ENCODE peak calls at places on chromosomes 7 and 10, in five cellular contexts. D is adrenal gland, U is neural progenitor cell, A is psoas muscle, Y is fibroblast of lung. M is an unnamed sample.

GRCh38 chr7:141676618-141677017 is 25.3 kb downstream of the DENND11 start:
- DNase-seq in D (no peak), U (no peak), A (no peak), Y (peak; percentile 79), M (no peak)

GRCh38 chr10:10294801-10295515 is 722.7 kb upstream of the CELF2 start:
- DNase-seq in D (no peak), U (peak; percentile 92), A (no peak), Y (no peak), M (no peak)

GRCh38 chr7:108561047-108561619 is 8.4 kb downstream of the THAP5 start:
- DNase-seq in D (no peak), U (no peak), A (no peak), Y (peak; percentile 32), M (no peak)

GRCh38 chr7:26278769-26279168 is 12.9 kb upstream of the SNX10 start:
- DNase-seq in D (no peak), U (no peak), A (no peak), Y (peak; percentile 2), M (no peak)

GRCh38 chr10:131910663-131911314 is 10.0 kb downstream of the PPP2R2D start:
- DNase-seq in D (no peak), U (no peak), A (no peak), Y (no peak), M (no peak)

GRCh38 chr10:31318382-31318853 is 598 bp upstream of the ZEB1 start:
- DNase-seq in D (peak; percentile 63), U (peak; percentile 35), A (peak; percentile 76), Y (peak; percentile 84), M (peak; percentile 46)

GRCh38 chr7:19957664-19958063 is 184.2 kb upstream of the TMEM196 start:
- DNase-seq in D (no peak), U (no peak), A (no peak), Y (peak; percentile 56), M (peak; percentile 27)

GRCh38 chr7:31022726-31023125 is 29.4 kb upstream of the ADCYAP1R1 start:
- DNase-seq in D (no peak), U (no peak), A (no peak), Y (no peak), M (no peak)

GRCh38 chr7:18638594-18639452 is 143.3 kb downstream of the HDAC9 start:
- DNase-seq in D (no peak), U (no peak), A (no peak), Y (peak; percentile 44), M (peak; percentile 67)

GRCh38 chr7:110839866-110840265 is 251.1 kb upstream of the LRRN3 start:
- DNase-seq in D (peak; percentile 18), U (peak; percentile 28), A (no peak), Y (peak; percentile 20), M (peak; percentile 45)

GRCh38 chr10:122018951-122019413 is 30.0 kb downstream of the TACC2 start:
- DNase-seq in D (no peak), U (no peak), A (peak; percentile 59), Y (no peak), M (no peak)

GRCh38 chr7:50528266-50529092 is 36.7 kb downstream of the DDC start:
- DNase-seq in D (no peak), U (no peak), A (no peak), Y (no peak), M (no peak)

DNA sequence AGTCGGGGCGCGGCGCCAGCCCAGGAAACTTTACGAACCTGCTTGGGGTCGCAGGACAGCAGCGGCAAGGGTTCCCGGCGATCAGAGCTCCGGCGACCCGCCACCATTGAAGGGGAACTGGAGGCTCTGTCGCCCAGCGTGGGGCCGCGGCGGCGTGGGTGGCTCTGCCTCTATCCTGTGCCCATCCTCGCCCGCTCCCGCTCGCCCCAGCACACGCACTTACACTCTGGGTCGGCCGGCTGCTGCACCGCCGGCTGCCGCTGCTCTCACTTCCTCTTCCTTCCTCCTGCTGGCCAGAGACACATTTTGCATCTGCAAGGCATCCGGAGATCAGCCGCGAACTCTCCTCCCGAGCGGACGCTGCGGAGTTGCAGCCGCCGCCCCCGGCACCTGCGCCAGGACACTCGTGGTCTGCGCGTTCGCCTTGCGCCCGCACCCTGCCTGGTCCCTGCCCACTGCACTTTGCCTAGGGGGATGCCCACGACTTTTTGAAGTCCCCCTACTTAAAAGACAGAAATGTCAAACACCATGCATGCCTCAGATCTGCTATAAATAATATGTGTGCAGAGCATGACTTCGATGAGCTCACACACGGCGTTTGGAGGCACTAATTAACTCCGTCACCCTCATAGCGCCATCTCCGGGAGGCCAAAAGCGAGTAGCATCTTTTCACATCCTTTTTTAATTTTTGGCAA is at the start of gene ELMO1:
- DNase-seq in D (peak; percentile 48), U (peak; percentile 92), A (peak; percentile 84), Y (peak; percentile 24), M (peak; percentile 33)
- TF ChIP-seq CTCF in D (peak; percentile 42), U (peak; percentile 61), A (peak; percentile 31), Y (no peak), M (peak; percentile 39)

GRCh38 chr7:98303906-98304305 is 22.4 kb downstream of the BRI3 start:
- DNase-seq in D (no peak), U (no peak), A (peak; percentile 37), Y (no peak), M (no peak)

GRCh38 chr7:98303176-98303865 is 21.8 kb downstream of the BRI3 start:
- DNase-seq in D (no peak), U (no peak), A (peak; percentile 48), Y (no peak), M (no peak)

GRCh38 chr7:98297619-98298286 is 16.3 kb downstream of the BRI3 start:
- DNase-seq in D (no peak), U (no peak), A (peak; percentile 54), Y (no peak), M (no peak)

GRCh38 chr7:98301693-98302470 is 20.4 kb downstream of the BRI3 start:
- DNase-seq in D (no peak), U (no peak), A (peak; percentile 39), Y (no peak), M (no peak)

DNA sequence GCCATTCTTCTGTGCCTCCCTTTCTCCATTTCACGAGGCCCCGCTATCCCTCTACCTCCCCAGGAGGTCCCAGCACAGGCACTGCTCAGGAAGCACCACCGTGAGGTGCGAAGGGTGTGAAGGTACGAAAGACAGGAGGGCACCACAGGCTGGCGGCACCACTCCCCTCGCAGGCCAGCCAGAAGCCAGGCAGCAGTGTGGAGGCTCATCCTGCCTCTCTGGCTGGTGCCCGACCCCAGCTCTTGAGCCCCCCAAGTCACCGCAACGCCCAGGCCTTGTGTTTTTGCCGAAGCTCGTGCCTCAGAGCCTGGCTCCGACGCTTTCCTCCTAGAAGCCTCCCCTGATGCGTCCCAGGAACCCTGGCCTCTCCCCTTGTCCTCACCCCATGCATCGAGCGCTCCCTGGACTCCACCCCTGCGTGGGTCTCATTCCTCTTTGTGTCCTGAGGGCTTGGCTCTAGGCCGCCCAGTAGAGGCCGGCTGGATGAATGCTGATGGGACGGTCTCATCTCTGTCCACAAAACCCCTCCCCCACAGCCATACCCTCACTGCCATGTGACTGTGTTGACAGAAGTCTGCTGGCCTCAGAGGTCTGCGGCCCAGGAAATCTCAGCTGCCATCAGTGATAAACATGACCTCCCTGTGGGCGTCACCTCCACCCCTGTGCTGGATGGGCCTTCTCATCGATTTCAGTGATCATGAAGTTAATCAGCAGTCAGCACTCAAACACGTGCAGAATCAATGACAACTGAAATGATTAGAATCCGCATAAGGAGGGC is 19.3 kb downstream of the BRI3 start:
- DNase-seq in D (no peak), U (no peak), A (peak; percentile 44), Y (no peak), M (no peak)
- H3K36me3 ChIP-seq in D (no peaks in the 10 kb centered on the region), U (no peaks in the 10 kb centered on the region), A (no peaks in the 10 kb centered on the region), Y (peaks cover 4% of the 10 kb centered on the region), M (peaks cover 7% of the 10 kb centered on the region)

DNA sequence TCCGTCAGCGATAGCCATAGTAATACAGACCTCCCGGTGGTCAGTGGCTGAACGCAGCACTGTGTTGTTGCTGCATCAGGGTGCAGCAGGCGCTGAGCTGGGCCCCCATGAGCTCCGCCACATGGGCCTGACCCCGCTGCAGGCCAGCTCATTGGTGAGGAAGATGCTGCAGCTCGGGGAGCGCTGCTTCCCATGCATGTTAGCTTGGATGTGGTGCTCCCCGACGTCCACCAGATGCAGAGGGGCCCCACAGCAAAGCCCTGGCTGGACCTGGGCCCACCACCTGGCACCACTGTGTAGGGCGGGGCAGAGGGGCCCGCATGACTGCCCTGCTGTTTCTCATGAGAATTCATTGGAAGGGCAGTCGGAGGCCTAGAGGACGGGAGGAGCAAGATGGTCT is 50.8 kb downstream of the WDR37 start:
- DNase-seq in D (no peak), U (no peak), A (no peak), Y (no peak), M (no peak)
- TF ChIP-seq CTCF in D (no peak), U (no peak), A (no peak), Y (no peak), M (no peak)

GRCh38 chr10:100153239-100153840 is 32.5 kb downstream of the ERLIN1 start:
- DNase-seq in D (no peak), U (no peak), A (no peak), Y (no peak), M (no peak)

GRCh38 chr10:100151901-100152300 is 33.9 kb downstream of the ERLIN1 start:
- DNase-seq in D (no peak), U (no peak), A (no peak), Y (no peak), M (no peak)

GRCh38 chr10:100155936-100156335 is 29.9 kb downstream of the ERLIN1 start:
- DNase-seq in D (no peak), U (no peak), A (no peak), Y (no peak), M (no peak)

GRCh38 chr10:100158044-100158805 is 27.6 kb downstream of the ERLIN1 start:
- DNase-seq in D (no peak), U (no peak), A (no peak), Y (no peak), M (no peak)

GRCh38 chr10:100157140-100157539 is 28.7 kb downstream of the ERLIN1 start:
- DNase-seq in D (no peak), U (no peak), A (no peak), Y (no peak), M (no peak)
- H3K36me3 ChIP-seq in D (peaks cover 38% of the 10 kb centered on the region), U (peaks cover 12% of the 10 kb centered on the region), A (peaks cover 10% of the 10 kb centered on the region), Y (peaks cover 6% of the 10 kb centered on the region), M (peaks cover 10% of the 10 kb centered on the region)

DNA sequence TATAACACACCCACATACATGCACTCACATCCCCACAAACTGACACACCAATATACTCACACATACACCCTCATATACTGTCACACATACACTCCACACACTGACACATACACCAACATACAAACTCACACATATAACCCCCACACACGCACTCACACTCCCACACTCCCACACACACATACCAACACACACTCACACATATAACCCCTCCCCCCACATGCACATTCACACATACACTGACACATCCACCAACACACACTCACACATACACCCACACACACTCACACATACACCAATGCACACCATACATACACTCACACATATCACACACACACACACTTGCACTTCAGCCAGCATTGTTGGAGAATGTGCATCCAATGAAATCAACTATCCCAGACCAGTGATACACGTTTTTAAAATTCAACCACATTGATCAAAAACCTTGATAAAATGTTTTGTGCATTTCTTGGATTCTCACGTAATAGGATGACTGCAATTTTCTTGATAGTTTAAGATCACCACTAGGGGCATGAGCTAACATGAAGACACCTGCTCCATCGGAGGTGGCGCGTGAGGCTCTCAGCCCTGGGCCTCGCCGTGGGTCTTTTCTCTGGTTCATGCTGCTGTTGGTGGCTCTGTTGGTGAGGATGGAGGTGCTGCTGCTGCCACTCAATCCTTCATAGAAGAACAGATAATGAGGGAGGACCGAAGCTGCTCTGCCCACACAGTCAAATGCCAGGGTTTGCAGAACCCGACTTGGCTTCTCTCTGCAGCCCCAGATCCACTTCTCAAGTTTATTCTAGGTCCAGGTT is 32.1 kb upstream of the CHST15 start:
- DNase-seq in D (no peak), U (peak; percentile 46), A (no peak), Y (peak; percentile 81), M (no peak)
- TF ChIP-seq CTCF in D (peak; percentile 7), U (peak; percentile 55), A (peak; percentile 24), Y (no peak), M (peak; percentile 64)